ENCODE peak calls at places on chromosome 14, in six cellular contexts. R is H1, D is mesenchymal stem cell, H is neuronal stem cell, T is IMR-90, X is H9. A is an unnamed sample.
A peak's percentile ranks its signal among the peaks of the same experiment; 100 is the strongest.

GRCh38 chr14:34750670-34751069 is 36.3 kb upstream of the CFL2 start:
- DNase-seq in R (no peak), H (no peak), X (no peak), D (peak; percentile 50), T (peak; percentile 78), A (no peak)

GRCh38 chr14:102085503-102085902 is 1.3 kb downstream of the HSP90AA1 start:
- DNase-seq in X (no peak), R (no peak), T (no peak), D (no peak), H (no peak), A (no peak)

GRCh38 chr14:95142208-95142607 is 15.1 kb downstream of the DICER1 start:
- DNase-seq in R (no peak), D (no peak), H (no peak), X (no peak), T (no peak), A (no peak)

GRCh38 chr14:52790756-52791203 is 627 bp downstream of the GNPNAT1 start:
- DNase-seq in R (no peak), X (no peak), D (no peak), T (no peak), H (no peak), A (no peak)

GRCh38 chr14:38877744-38878388 is 225.2 kb downstream of the SEC23A start:
- DNase-seq in D (no peak), R (no peak), H (no peak), T (no peak), X (no peak), A (no peak)

GRCh38 chr14:92686763-92687427 is 61.5 kb downstream of the LGMN start:
- DNase-seq in H (peak; percentile 84), R (peak; percentile 66), D (peak; percentile 77), T (peak; percentile 43), X (peak; percentile 93), A (peak; percentile 75)

GRCh38 chr14:103641181-103641580 is 12.2 kb downstream of the KLC1 start:
- DNase-seq in H (no peak), T (peak; percentile 82), D (peak; percentile 37), X (no peak), R (no peak), A (peak; percentile 93)

GRCh38 chr14:61420326-61420725 is 98.9 kb downstream of the PRKCH start:
- DNase-seq in T (peak; percentile 5), D (no peak), X (no peak), R (peak; percentile 31), H (no peak), A (peak; percentile 55)

GRCh38 chr14:52917732-52918131 is 33.1 kb downstream of the FERMT2 start:
- DNase-seq in D (no peak), X (no peak), H (no peak), T (no peak), R (no peak), A (no peak)

GRCh38 chr14:33539918-33540357 is 410.9 kb downstream of the EGLN3 start:
- DNase-seq in D (no peak), T (no peak), R (no peak), X (no peak), H (no peak), A (no peak)

GRCh38 chr14:88901199-88901588 is 76.7 kb downstream of the TTC8 start:
- DNase-seq in X (no peak), R (no peak), T (no peak), D (no peak), H (no peak), A (no peak)

GRCh38 chr14:93775158-93775557 is 13.1 kb downstream of the PRIMA1 start:
- DNase-seq in R (no peak), X (no peak), T (no peak), D (no peak), H (no peak), A (no peak)

GRCh38 chr14:72594099-72594901 is 299.6 kb downstream of the DPF3 start:
- DNase-seq in R (no peak), T (no peak), H (no peak), D (no peak), X (no peak), A (no peak)

GRCh38 chr14:56122306-56122705 is 4.1 kb downstream of the PELI2 start:
- DNase-seq in X (no peak), R (no peak), T (peak; percentile 17), D (no peak), H (no peak), A (no peak)

GRCh38 chr14:23104070-23104590 is 659 bp downstream of the CIROP start:
- DNase-seq in X (no peak), T (no peak), R (no peak), H (no peak), D (no peak), A (no peak)

GRCh38 chr14:55349565-55349964 is 62.1 kb downstream of the ATG14 start:
- DNase-seq in R (no peak), H (no peak), T (no peak), X (no peak), D (no peak), A (no peak)

GRCh38 chr14:32263939-32264567 is 61.0 kb upstream of the RNU6-8 start:
- DNase-seq in T (no peak), H (no peak), D (no peak), X (no peak), R (no peak), A (no peak)

GRCh38 chr14:65243766-65244442 is 141.6 kb upstream of the MAX start:
- DNase-seq in D (no peak), H (no peak), T (peak; percentile 36), R (no peak), X (no peak), A (no peak)

GRCh38 chr14:69289811-69290520 is 30.0 kb downstream of the GALNT16 start:
- DNase-seq in D (no peak), X (no peak), H (no peak), R (no peak), T (no peak), A (no peak)

GRCh38 chr14:41609704-41610183 is 3.1 kb downstream of the LRFN5 start:
- DNase-seq in H (peak; percentile 62), T (peak; percentile 58), D (peak; percentile 82), R (no peak), X (peak; percentile 88), A (no peak)

GRCh38 chr14:94052662-94053061 is 26.5 kb downstream of the OTUB2 start:
- DNase-seq in T (no peak), R (no peak), H (no peak), D (no peak), X (no peak), A (no peak)

GRCh38 chr14:49105512-49105911 is 480.7 kb downstream of the RPS29 start:
- DNase-seq in X (no peak), H (no peak), T (no peak), R (no peak), D (no peak), A (no peak)
- H3K14ac ChIP-seq in X (no peak overlapping the region), H (no peak overlapping the region), T (no peak overlapping the region), R (no peak overlapping the region), D (no peak overlapping the region), A (no peak overlapping the region)

GRCh38 chr14:97417331-97417730 is 620.1 kb downstream of the VRK1 start:
- DNase-seq in R (no peak), T (no peak), X (no peak), D (no peak), H (no peak), A (no peak)

GRCh38 chr14:97415907-97416306 is 618.7 kb downstream of the VRK1 start:
- DNase-seq in R (no peak), H (no peak), D (no peak), X (no peak), T (no peak), A (no peak)

GRCh38 chr14:97413991-97414717 is 617.0 kb downstream of the VRK1 start:
- DNase-seq in D (no peak), X (peak; percentile 67), R (no peak), T (no peak), H (no peak), A (no peak)

GRCh38 chr14:97414718-97415098 is 617.5 kb downstream of the VRK1 start:
- DNase-seq in D (no peak), T (no peak), H (no peak), X (no peak), R (no peak), A (no peak)

DNA sequence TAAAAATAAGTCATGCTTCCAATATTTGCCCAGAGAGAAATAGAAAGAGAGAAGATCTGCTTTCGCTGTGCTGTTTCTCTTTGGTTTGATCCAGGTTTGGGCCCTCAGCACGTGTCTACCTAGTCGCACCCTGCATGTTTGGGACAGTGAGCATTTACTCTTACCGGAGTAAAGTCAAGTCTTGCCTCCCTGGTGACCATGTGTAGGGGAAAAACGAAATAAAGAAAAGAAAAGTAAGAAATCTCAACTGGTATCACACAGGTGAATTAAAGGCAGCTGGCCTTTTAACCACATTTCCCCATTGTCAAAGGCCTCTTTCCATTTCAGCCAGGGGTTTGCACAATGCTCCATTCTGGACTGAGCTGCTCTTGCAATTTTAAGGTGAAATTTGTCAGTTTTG is 619.4 kb downstream of the VRK1 start:
- DNase-seq in R (no peak), D (no peak), T (no peak), X (no peak), H (no peak), A (no peak)
- H3K4me1 ChIP-seq in R (peaks cover 22% of the 10 kb centered on the region), D (no peaks in the 10 kb centered on the region), T (no peaks in the 10 kb centered on the region), X (peaks cover 5% of the 10 kb centered on the region), H (peaks cover 4% of the 10 kb centered on the region), A (no peaks in the 10 kb centered on the region)

DNA sequence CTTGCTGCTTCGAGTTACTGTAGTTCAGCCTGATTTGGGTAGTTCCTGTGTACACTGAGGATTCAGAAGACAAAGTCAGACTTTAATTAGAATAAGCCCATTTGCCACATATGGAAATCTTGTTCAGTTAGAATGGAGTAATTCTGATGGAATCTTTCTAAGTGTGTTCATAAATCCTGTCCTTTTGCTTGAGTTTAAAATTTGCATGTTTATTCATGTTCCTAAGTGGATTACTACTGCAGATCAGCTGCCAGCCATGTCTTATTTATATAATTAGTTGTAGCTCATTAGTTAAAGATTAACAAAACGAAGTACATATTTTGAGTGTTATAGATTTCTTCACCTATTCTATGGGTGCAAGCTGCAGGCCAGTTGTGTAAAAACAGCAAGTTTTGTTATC is 504.5 kb downstream of the PCNX1 start:
- DNase-seq in T (no peak), D (no peak), H (no peak), X (no peak), R (no peak), A (no peak)
- H3K14ac ChIP-seq in T (peak overlapping the region; percentile 42), D (no peak overlapping the region), H (no peak overlapping the region), X (no peak overlapping the region), R (no peak overlapping the region), A (no peak overlapping the region)

GRCh38 chr14:59275668-59276067 is 87.2 kb downstream of the DAAM1 start:
- DNase-seq in H (no peak), R (no peak), D (peak; percentile 69), X (no peak), T (peak; percentile 93), A (peak; percentile 57)
- H3K4me1 ChIP-seq in H (peaks cover 2% of the 10 kb centered on the region), R (no peaks in the 10 kb centered on the region), D (peaks cover 7% of the 10 kb centered on the region), X (no peaks in the 10 kb centered on the region), T (peaks cover 12% of the 10 kb centered on the region), A (peaks cover 2% of the 10 kb centered on the region)

GRCh38 chr14:68081489-68081888 is 261.9 kb downstream of the RAD51B start:
- DNase-seq in X (no peak), D (no peak), T (no peak), H (no peak), R (no peak), A (no peak)
- H3K14ac ChIP-seq in X (no peak overlapping the region), D (no peak overlapping the region), T (no peak overlapping the region), H (no peak overlapping the region), R (no peak overlapping the region), A (no peak overlapping the region)